ENCODE peak calls at places on chromosomes 11 and 22, in four cellular contexts. M is Peyer's patch, X is esophagus squamous epithelium, K is colonic mucosa. J is an unnamed sample.

GRCh38 chr22:32991353-32992115 is 66.6 kb downstream of the SYN3 start:
- DNase-seq in M (no peak), X (no peak), K (no peak), J (no peak)

GRCh38 chr11:18634140-18635032 is at the start of gene SPTY2D1:
- DNase-seq in M (peak; percentile 98), X (peak; percentile 95), K (peak; percentile 99), J (peak; percentile 94)

GRCh38 chr11:15258433-15259350 is 144.0 kb downstream of the INSC start:
- DNase-seq in M (no peak), X (no peak), K (peak; percentile 22), J (peak; percentile 28)

GRCh38 chr22:36284171-36284571 is 31.2 kb downstream of the APOL1 start:
- DNase-seq in M (no peak), X (no peak), K (no peak), J (no peak)

GRCh38 chr11:46918087-46918751 is at the start of gene LRP4:
- DNase-seq in M (no peak), X (no peak), K (peak; percentile 62), J (no peak)

GRCh38 chr11:61270354-61271070 is 24.6 kb downstream of the VWCE start:
- DNase-seq in M (no peak), X (no peak), K (no peak), J (no peak)

GRCh38 chr11:70536051-70536877 is 137.9 kb downstream of the CTTN start:
- DNase-seq in M (no peak), X (no peak), K (peak; percentile 71), J (no peak)

GRCh38 chr11:8833568-8834275 is 77.3 kb upstream of the AKIP1 start:
- DNase-seq in M (no peak), X (no peak), K (no peak), J (no peak)

GRCh38 chr11:11620251-11620965 is 1.4 kb downstream of the GALNT18 start:
- DNase-seq in M (no peak), X (no peak), K (peak; percentile 85), J (no peak)

GRCh38 chr11:17930544-17931144 is 82.2 kb downstream of the SERGEF start:
- DNase-seq in M (no peak), X (no peak), K (no peak), J (no peak)

GRCh38 chr11:118610220-118610772 is 2.9 kb downstream of the PHLDB1 start:
- DNase-seq in M (no peak), X (no peak), K (no peak), J (no peak)

GRCh38 chr11:124583827-124584226 is 14.0 kb downstream of the OR8A1 start:
- DNase-seq in M (no peak), X (no peak), K (no peak), J (no peak)

GRCh38 chr11:45655831-45656230 is 9.6 kb downstream of the CHST1 start:
- DNase-seq in M (no peak), X (no peak), K (no peak), J (no peak)

GRCh38 chr22:41831383-41831782 is 1.5 kb upstream of the SREBF2 start:
- DNase-seq in M (no peak), X (no peak), K (no peak), J (no peak)

GRCh38 chr22:26484360-26484706 is 656 bp downstream of the SRRD start:
- DNase-seq in M (no peak), X (no peak), K (no peak), J (no peak)
- H3K27ac ChIP-seq in M (peak overlapping the region; percentile 96), X (peak overlapping the region; percentile 93), K (peak overlapping the region; percentile 91), J (peak overlapping the region; percentile 77)

GRCh38 chr11:19868871-19869270 is 156.2 kb downstream of the NAV2 start:
- DNase-seq in M (no peak), X (no peak), K (no peak), J (no peak)
- H3K27ac ChIP-seq in M (peak overlapping the region; percentile 10), X (no peak overlapping the region), K (no peak overlapping the region), J (no peak overlapping the region)

DNA sequence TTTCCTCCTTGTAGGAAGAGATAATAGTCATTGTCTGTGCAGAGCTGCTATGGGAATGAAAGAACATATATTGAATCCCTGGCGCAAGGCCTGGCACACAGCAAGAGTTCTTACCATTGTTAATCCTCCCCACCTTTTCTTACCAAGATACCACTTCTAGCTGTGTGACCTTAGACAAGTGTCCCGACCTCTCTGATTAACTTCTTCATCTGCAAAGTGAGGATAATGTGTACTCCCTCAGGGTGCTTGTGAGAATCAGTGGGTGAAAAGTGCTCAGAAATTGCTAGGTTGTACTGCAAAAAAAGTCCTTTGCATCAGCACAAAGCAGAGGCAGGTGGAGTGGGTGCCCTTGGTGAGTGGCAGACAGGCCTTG is 3.7 kb upstream of the CST6 start:
- DNase-seq in M (no peak), X (no peak), K (no peak), J (no peak)
- H3K27ac ChIP-seq in M (no peak overlapping the region), X (no peak overlapping the region), K (no peak overlapping the region), J (no peak overlapping the region)

DNA sequence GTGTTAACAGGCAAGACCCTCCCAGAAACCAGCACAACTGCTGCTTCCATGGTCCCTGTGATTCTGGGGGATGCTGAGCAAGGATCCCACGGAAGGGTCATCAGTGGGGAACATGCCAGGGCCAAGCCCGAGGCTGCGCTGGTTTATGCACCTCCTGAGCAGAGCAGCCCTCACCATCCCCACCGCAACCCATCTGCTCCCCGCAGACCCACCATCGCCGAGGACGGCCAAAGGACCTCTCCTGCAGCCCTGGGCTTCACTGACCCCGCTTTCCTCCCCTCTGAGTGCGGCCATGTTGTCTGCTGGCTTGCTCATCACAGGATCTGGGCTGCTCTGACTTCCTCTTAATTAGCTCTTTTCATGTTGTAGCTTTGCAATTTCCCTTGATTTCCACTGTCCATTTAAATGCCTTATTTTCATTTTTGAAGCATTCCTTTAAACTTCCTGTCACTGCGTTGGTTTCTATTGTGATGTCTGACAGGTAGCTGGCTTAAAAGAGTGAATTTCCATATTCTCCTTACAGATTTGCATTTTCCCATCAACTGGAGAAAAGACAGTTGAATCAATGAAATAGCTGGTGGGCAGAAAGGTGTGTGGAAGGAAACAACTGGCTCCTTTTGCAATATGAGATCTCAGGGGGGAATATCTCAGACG is 14.9 kb downstream of the TP53AIP1 start:
- DNase-seq in M (no peak), X (no peak), K (no peak), J (no peak)
- H3K27ac ChIP-seq in M (no peak overlapping the region), X (no peak overlapping the region), K (no peak overlapping the region), J (no peak overlapping the region)